ENCODE peak calls at places on chromosomes 11 and 22, in six cellular contexts. T is NCI-H774, L is esophagus squamous epithelium, Z is A549, F is substantia nigra, K is HuH-7. U is an unnamed sample.

GRCh38 chr22:24554316-24555159 is at the start of gene GUCD1:
- DNase-seq in T (no peak), F (no peak), K (no peak), Z (no peak), L (no peak), U (no peak)

GRCh38 chr11:68429661-68430060 is 30.9 kb upstream of the PPP6R3 start:
- DNase-seq in T (no peak), L (no peak), Z (no peak), F (no peak), K (no peak), U (no peak)

GRCh38 chr11:70650075-70650909 is 252.0 kb downstream of the CTTN start:
- DNase-seq in Z (peak), L (no peak), T (no peak), K (peak), F (peak), U (peak)

GRCh38 chr11:74037309-74037708 is 28.4 kb upstream of the UCP3 start:
- DNase-seq in Z (peak), L (no peak), F (no peak), K (no peak), T (no peak), U (no peak)

GRCh38 chr11:917426-917825 is 6.8 kb upstream of the CHID1 start:
- DNase-seq in T (no peak), F (no peak), Z (no peak), L (no peak), K (no peak), U (no peak)

GRCh38 chr11:62566247-62566646 is 7.4 kb downstream of the EEF1G start:
- DNase-seq in K (no peak), L (no peak), F (no peak), Z (no peak), T (no peak), U (no peak)

GRCh38 chr11:96708469-96708868 is 318.7 kb downstream of the JRKL start:
- DNase-seq in K (no peak), T (peak), F (no peak), Z (no peak), L (no peak), U (no peak)

GRCh38 chr11:129278586-129279319 is 86.6 kb upstream of the ARHGAP32 start:
- DNase-seq in L (no peak), K (no peak), T (no peak), F (no peak), Z (no peak), U (no peak)

GRCh38 chr11:84594602-84595001 is 1032.5 kb downstream of the DLG2 start:
- DNase-seq in Z (no peak), T (peak), K (no peak), L (no peak), F (no peak), U (no peak)

GRCh38 chr11:126485021-126485781 is 129.7 kb downstream of the ST3GAL4 start:
- DNase-seq in T (no peak), Z (no peak), L (no peak), K (no peak), F (no peak), U (no peak)

GRCh38 chr11:24373516-24373915 is 123.3 kb upstream of the LUZP2 start:
- DNase-seq in K (no peak), F (no peak), T (no peak), L (no peak), Z (no peak), U (no peak)

GRCh38 chr22:27377901-27378300 is 423.7 kb downstream of the MN1 start:
- DNase-seq in K (no peak), F (no peak), Z (no peak), T (peak), L (no peak), U (no peak)